ENCODE peak calls at places on chromosomes 2 and 18, in ten cellular contexts. O, V, T, Y, W, M, J, K, H and U are unnamed samples.

GRCh38 chr2:36482576-36483214 is 115.3 kb downstream of the FEZ2 start:
- DNase-seq in O (no peak), V (peak), T (no peak), Y (peak), W (peak), M (peak), J (no peak), K (peak), H (no peak), U (peak)

GRCh38 chr2:160387558-160388262 is 105.9 kb downstream of the RBMS1 start:
- DNase-seq in O (no peak), V (peak), T (no peak), Y (peak), W (peak), M (peak), J (no peak), K (peak), H (no peak), U (peak)

GRCh38 chr18:376307-376706 is 108.5 kb upstream of the THOC1 start:
- DNase-seq in O (no peak), V (no peak), T (no peak), Y (peak), W (peak), M (peak), J (no peak), K (peak), H (no peak), U (peak)

GRCh38 chr2:69073928-69074575 is 61.1 kb downstream of the ANTXR1 start:
- DNase-seq in O (no peak), V (peak), T (no peak), Y (no peak), W (peak), M (no peak), J (no peak), K (no peak), H (no peak), U (peak)

GRCh38 chr2:155080394-155080793 is 381.9 kb downstream of the KCNJ3 start:
- DNase-seq in O (no peak), V (no peak), T (no peak), Y (no peak), W (no peak), M (no peak), J (no peak), K (no peak), H (no peak), U (no peak)

GRCh38 chr2:193539188-193539587 is 1344.5 kb upstream of the TMEFF2 start:
- DNase-seq in O (no peak), V (no peak), T (no peak), Y (no peak), W (no peak), M (no peak), J (no peak), K (no peak), H (no peak), U (no peak)

GRCh38 chr2:236568068-236568921 is 1.3 kb upstream of the ACKR3 start:
- DNase-seq in O (peak), V (no peak), T (peak), Y (peak), W (peak), M (peak), J (peak), K (peak), H (no peak), U (peak)

GRCh38 chr18:53780666-53781065 is 443.8 kb downstream of the MBD2 start:
- DNase-seq in O (no peak), V (no peak), T (no peak), Y (no peak), W (no peak), M (no peak), J (no peak), K (no peak), H (no peak), U (no peak)

GRCh38 chr2:164898475-164898874 is 56.9 kb downstream of the SLC38A11 start:
- DNase-seq in O (no peak), V (peak), T (peak), Y (peak), W (peak), M (no peak), J (no peak), K (peak), H (no peak), U (peak)

GRCh38 chr18:62786689-62787088 is 71.3 kb downstream of the PHLPP1 start:
- DNase-seq in O (no peak), V (no peak), T (no peak), Y (no peak), W (no peak), M (no peak), J (no peak), K (no peak), H (no peak), U (no peak)

GRCh38 chr2:143623270-143623669 is 494.1 kb downstream of the ARHGAP15 start:
- DNase-seq in O (no peak), V (no peak), T (no peak), Y (no peak), W (peak), M (no peak), J (no peak), K (no peak), H (no peak), U (peak)

GRCh38 chr2:169395821-169396374 is 33.6 kb upstream of the LRP2 start:
- DNase-seq in O (peak), V (no peak), T (no peak), Y (no peak), W (no peak), M (no peak), J (no peak), K (no peak), H (no peak), U (no peak)

GRCh38 chr2:121809607-121810006 is 54.2 kb downstream of the TSN start:
- DNase-seq in O (no peak), V (no peak), T (no peak), Y (no peak), W (no peak), M (no peak), J (no peak), K (no peak), H (no peak), U (no peak)

GRCh38 chr2:12579018-12579417 is 137.7 kb upstream of the TRIB2 start:
- DNase-seq in O (no peak), V (no peak), T (no peak), Y (no peak), W (no peak), M (no peak), J (no peak), K (no peak), H (no peak), U (peak)

GRCh38 chr2:55419236-55419513 is 481 bp downstream of the CCDC88A start:
- DNase-seq in O (no peak), V (peak), T (no peak), Y (peak), W (no peak), M (peak), J (peak), K (peak), H (no peak), U (peak)

GRCh38 chr18:46071894-46072867 is at the start of gene PSTPIP2:
- DNase-seq in O (peak), V (peak), T (peak), Y (peak), W (peak), M (peak), J (peak), K (peak), H (no peak), U (peak)

GRCh38 chr2:126661702-126662465 is 5.9 kb downstream of the GYPC start:
- DNase-seq in O (peak), V (no peak), T (no peak), Y (no peak), W (no peak), M (peak), J (no peak), K (no peak), H (no peak), U (no peak)

GRCh38 chr2:42049411-42050349 is 1.9 kb downstream of the PKDCC start:
- DNase-seq in O (no peak), V (no peak), T (no peak), Y (no peak), W (peak), M (no peak), J (no peak), K (no peak), H (peak), U (peak)

GRCh38 chr2:213229814-213230213 is 54.5 kb upstream of the SPAG16 start:
- DNase-seq in O (no peak), V (peak), T (no peak), Y (peak), W (peak), M (no peak), J (no peak), K (peak), H (no peak), U (peak)

GRCh38 chr18:44507729-44508325 is 172.9 kb upstream of the SETBP1 start:
- DNase-seq in O (peak), V (peak), T (peak), Y (no peak), W (peak), M (no peak), J (peak), K (peak), H (no peak), U (no peak)

GRCh38 chr2:38709515-38710194 is 41.5 kb downstream of the SRSF7 start:
- DNase-seq in O (peak), V (no peak), T (no peak), Y (no peak), W (no peak), M (no peak), J (peak), K (no peak), H (peak), U (no peak)

GRCh38 chr2:207256476-207257207 is 90.9 kb upstream of the KLF7 start:
- DNase-seq in O (no peak), V (peak), T (no peak), Y (peak), W (peak), M (no peak), J (no peak), K (peak), H (no peak), U (peak)

GRCh38 chr2:120594856-120595685 is 140.6 kb upstream of the GLI2 start:
- DNase-seq in O (no peak), V (no peak), T (no peak), Y (no peak), W (no peak), M (no peak), J (no peak), K (no peak), H (no peak), U (no peak)

GRCh38 chr2:16525265-16525887 is 140.3 kb downstream of the CYRIA start:
- DNase-seq in O (peak), V (peak), T (peak), Y (no peak), W (peak), M (no peak), J (no peak), K (peak), H (no peak), U (no peak)

GRCh38 chr2:134154269-134154668 is 99.6 kb upstream of the MGAT5 start:
- DNase-seq in O (peak), V (peak), T (no peak), Y (no peak), W (no peak), M (no peak), J (no peak), K (no peak), H (peak), U (no peak)

GRCh38 chr18:48923746-48924580 is 26.8 kb downstream of the SMAD7 start:
- DNase-seq in O (peak), V (peak), T (no peak), Y (peak), W (peak), M (no peak), J (peak), K (peak), H (no peak), U (peak)

GRCh38 chr2:60818272-60818671 is 62.2 kb downstream of the PAPOLG start:
- DNase-seq in O (peak), V (no peak), T (no peak), Y (no peak), W (peak), M (no peak), J (peak), K (peak), H (no peak), U (peak)

GRCh38 chr18:70044626-70045025 is 97.0 kb upstream of the CD226 start:
- DNase-seq in O (no peak), V (peak), T (peak), Y (peak), W (peak), M (no peak), J (no peak), K (peak), H (no peak), U (peak)

DNA sequence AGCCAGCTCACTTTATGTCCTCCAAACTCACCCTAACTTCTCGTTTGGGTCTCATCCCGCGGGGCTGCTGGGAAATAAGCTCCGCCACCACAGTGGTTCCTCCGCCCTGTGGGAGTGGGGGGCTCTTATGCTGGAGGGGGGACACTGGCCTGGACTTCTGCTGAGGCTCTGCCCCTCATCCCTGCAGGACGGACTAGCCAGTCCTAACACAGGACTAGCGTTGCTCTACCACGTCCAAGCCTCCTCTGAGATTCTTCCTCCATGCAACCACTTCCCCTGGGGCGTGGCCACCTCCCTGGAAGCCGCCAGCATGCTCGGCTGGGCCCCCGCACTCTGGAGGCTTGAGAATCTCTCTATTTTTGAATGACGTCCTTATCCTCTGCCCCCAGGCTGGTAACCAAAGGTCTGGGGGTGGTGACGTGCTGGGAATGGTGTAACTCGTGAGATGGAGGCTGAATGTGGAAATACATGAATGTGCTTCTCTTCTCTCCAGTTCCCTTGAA is 896 bp upstream of the RAB17 start:
- DNase-seq in O (no peak), V (peak), T (peak), Y (no peak), W (no peak), M (no peak), J (no peak), K (no peak), H (no peak), U (no peak)
- H3K4me3 ChIP-seq in O (no peak), V (no peak), T (no peak), Y (no peak), W (no peak), M (peak), J (no peak), K (no peak), H (no peak), U (no peak)

DNA sequence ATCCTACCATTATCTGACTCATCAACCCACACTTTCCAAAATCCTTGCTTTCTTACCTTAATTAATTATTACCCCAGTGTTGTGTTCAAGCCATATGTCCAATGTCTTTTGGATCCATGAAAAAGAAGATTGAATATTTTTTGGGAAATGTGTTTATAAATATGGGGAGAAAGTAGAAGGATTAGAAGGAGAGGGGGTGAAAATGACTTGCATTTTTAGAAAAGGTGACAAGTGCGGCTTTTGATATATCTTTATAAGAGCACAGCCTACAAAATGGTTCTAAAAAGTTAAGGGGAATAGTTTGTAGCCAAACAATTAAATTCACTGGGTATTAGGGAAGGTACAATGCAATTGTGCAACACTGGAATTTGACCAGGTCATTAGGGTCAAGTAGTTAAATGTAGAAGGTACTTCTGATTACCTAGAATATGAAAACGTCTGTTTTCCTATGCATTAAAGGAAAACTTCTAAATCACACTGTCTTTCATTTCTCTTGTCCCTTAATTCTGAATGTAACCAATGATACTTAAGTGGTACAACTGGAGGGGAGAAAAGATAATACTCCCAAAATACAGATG is 44.4 kb upstream of the SERTAD2 start:
- DNase-seq in O (no peak), V (no peak), T (no peak), Y (no peak), W (no peak), M (no peak), J (no peak), K (no peak), H (no peak), U (no peak)
- H3K4me3 ChIP-seq in O (no peak), V (no peak), T (no peak), Y (no peak), W (no peak), M (no peak), J (no peak), K (no peak), H (no peak), U (no peak)

GRCh38 chr2:231479455-231479854 is 15.2 kb upstream of the NCL start:
- DNase-seq in O (no peak), V (no peak), T (no peak), Y (no peak), W (no peak), M (no peak), J (no peak), K (no peak), H (no peak), U (no peak)

GRCh38 chr2:231482806-231483391 is 18.6 kb upstream of the NCL start:
- DNase-seq in O (peak), V (peak), T (peak), Y (peak), W (peak), M (peak), J (peak), K (peak), H (no peak), U (peak)

GRCh38 chr2:231480781-231481180 is 16.5 kb upstream of the NCL start:
- DNase-seq in O (no peak), V (no peak), T (no peak), Y (no peak), W (no peak), M (no peak), J (no peak), K (no peak), H (no peak), U (no peak)

GRCh38 chr2:231487197-231487596 is 22.9 kb upstream of the NCL start:
- DNase-seq in O (no peak), V (no peak), T (no peak), Y (no peak), W (no peak), M (no peak), J (no peak), K (no peak), H (no peak), U (no peak)

DNA sequence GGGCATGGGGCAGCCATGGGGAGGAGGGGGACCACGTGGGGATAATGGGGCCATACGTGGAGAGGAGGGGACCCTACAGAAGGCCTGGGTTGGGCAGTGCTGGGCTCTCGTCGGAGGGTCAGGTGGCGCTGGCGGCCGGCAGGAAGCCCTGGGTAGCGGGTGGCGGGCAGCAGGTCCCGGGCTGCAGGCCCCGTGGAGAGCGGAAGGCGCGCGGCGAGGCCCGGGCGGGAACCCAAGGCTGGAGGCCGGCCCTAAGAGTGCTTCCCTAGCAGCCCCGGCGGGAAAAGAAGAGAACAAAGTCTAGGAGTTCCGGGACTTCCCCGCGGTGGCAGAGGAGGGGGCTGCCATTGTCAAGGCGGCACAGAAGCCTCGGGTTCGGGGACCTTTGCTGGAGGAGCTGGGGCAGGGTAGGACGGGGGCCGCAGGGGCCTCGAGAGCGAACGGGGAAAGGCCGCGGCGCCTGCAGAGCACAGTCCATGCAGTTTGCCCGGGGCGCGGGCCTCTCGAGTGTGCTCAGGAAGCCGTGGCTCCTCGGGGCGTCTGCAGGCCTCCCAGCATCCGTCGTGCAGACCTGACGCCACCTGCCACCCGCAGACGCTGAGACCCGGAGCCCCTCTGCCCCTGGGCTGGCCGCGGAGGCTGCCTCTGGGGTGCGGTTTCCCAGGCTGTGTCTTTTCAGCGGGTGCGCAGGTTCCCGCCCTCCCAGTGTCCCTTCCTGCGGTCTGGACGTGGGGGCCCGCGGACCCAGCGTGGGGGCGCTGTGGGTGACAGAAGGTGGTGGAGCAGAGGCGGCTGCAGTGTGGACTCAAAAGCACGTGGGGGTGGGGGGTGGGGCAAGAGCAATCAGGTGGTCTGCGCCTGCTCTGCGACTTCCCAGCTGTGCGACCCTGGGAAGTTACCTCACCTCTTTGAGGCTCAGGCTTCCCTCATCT is 19.4 kb upstream of the NCL start:
- DNase-seq in O (peak), V (peak), T (no peak), Y (no peak), W (peak), M (no peak), J (peak), K (peak), H (no peak), U (no peak)
- H3K4me3 ChIP-seq in O (peak), V (peak), T (no peak), Y (no peak), W (peak), M (no peak), J (peak), K (peak), H (peak), U (no peak)

GRCh38 chr2:200931227-200931626 is 32.2 kb downstream of the ORC2 start:
- DNase-seq in O (no peak), V (peak), T (no peak), Y (no peak), W (peak), M (no peak), J (no peak), K (peak), H (no peak), U (peak)
- H3K4me3 ChIP-seq in O (no peak), V (no peak), T (no peak), Y (no peak), W (no peak), M (no peak), J (no peak), K (no peak), H (no peak), U (no peak)

GRCh38 chr18:63878343-63878742 is 9.2 kb upstream of the SERPINB2 start:
- DNase-seq in O (no peak), V (peak), T (no peak), Y (no peak), W (peak), M (no peak), J (no peak), K (peak), H (no peak), U (no peak)
- H3K4me3 ChIP-seq in O (no peak), V (no peak), T (no peak), Y (no peak), W (no peak), M (no peak), J (no peak), K (no peak), H (no peak), U (no peak)